ENCODE peak calls at places on chromosome 9, in ten cellular contexts. H, S, K, I, R, B, G, C, Y and V are unnamed samples.

GRCh38 chr9:137083418-137084004 is 3.3 kb upstream of the MAN1B1 start:
- DNase-seq in H (peak; percentile 99), S (peak; percentile 86), K (peak; percentile 96), I (peak; percentile 51), R (no peak), B (peak; percentile 93), G (peak; percentile 75), C (no peak), Y (no peak), V (no peak)

GRCh38 chr9:108643756-108644510 is 211.9 kb downstream of the ACTL7B start:
- DNase-seq in H (peak; percentile 46), S (no peak), K (no peak), I (no peak), R (no peak), B (no peak), G (no peak), C (no peak), Y (no peak), V (no peak)

GRCh38 chr9:129007766-129008468 is 20.2 kb downstream of the SH3GLB2 start:
- DNase-seq in H (peak; percentile 34), S (no peak), K (no peak), I (no peak), R (peak; percentile 74), B (no peak), G (no peak), C (no peak), Y (no peak), V (no peak)

GRCh38 chr9:4281676-4282075 is 18.2 kb downstream of the GLIS3 start:
- DNase-seq in H (no peak), S (no peak), K (no peak), I (no peak), R (no peak), B (no peak), G (no peak), C (no peak), Y (no peak), V (no peak)

GRCh38 chr9:34592895-34593601 is 3.5 kb upstream of the CNTFR start:
- DNase-seq in H (peak; percentile 53), S (no peak), K (no peak), I (no peak), R (peak; percentile 91), B (no peak), G (no peak), C (no peak), Y (no peak), V (no peak)

GRCh38 chr9:136977223-136978072 is at the start of gene PTGDS:
- DNase-seq in H (no peak), S (no peak), K (no peak), I (no peak), R (peak; percentile 84), B (peak; percentile 70), G (peak; percentile 58), C (no peak), Y (no peak), V (no peak)

GRCh38 chr9:90330215-90330614 is 312.4 kb downstream of the DIRAS2 start:
- DNase-seq in H (no peak), S (no peak), K (no peak), I (no peak), R (no peak), B (no peak), G (no peak), C (no peak), Y (no peak), V (no peak)

GRCh38 chr9:3040761-3041160 is 196.9 kb upstream of the PUM3 start:
- DNase-seq in H (no peak), S (no peak), K (no peak), I (no peak), R (no peak), B (no peak), G (no peak), C (no peak), Y (no peak), V (no peak)

GRCh38 chr9:108473209-108474112 is 382.3 kb downstream of the ACTL7B start:
- DNase-seq in H (peak; percentile 91), S (peak; percentile 89), K (peak; percentile 39), I (no peak), R (no peak), B (peak; percentile 90), G (no peak), C (no peak), Y (no peak), V (no peak)

GRCh38 chr9:132609184-132609583 is 26.8 kb downstream of the BARHL1 start:
- DNase-seq in H (no peak), S (no peak), K (no peak), I (no peak), R (no peak), B (no peak), G (no peak), C (no peak), Y (no peak), V (no peak)

GRCh38 chr9:107360098-107360497 is 77.0 kb downstream of the RAD23B start:
- DNase-seq in H (no peak), S (no peak), K (no peak), I (no peak), R (no peak), B (no peak), G (no peak), C (no peak), Y (no peak), V (no peak)

DNA sequence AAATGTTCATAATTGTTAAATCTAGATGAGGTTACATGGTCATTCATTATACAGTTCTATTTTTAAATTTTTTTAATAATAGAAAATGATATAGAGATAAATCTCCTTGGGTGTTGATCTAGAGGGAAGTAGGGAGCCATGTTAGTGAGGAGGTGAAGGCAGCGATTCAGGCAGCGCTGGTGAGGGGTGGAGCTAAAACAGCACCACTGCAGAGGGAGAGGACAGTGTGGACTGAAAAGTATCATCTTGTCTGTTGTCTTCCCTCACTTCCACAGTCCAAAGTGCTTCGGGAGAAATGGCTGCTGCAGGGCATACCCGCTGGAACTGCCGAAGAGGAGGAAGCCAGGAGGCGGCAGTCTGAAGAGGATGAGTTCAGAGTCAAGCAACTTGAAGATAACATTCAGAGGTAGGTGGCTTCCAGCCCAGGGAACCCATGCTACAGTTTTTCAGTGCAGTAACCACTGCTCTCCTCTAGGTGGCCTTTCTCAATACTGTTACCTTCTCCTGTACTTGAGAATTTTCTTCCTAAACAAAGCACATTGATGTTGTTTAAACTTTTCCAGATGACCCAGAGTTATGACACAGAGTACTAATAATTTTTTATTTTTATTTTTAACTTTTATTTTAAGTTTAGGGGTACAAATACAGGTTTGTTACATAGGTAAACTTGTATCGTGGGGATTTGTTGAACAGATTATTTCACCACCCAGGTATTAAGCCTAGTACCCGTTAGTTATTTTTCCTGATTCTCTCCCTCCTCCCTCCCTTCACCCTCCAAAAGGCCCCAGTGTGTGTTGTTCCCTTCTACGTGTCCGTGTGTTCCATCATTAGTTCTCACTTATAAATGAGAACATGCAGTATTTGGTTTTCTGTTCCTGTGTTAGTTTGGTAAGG is 100.5 kb downstream of the PALM2AKAP2 start:
- DNase-seq in H (peak; percentile 46), S (peak; percentile 68), K (peak; percentile 38), I (peak; percentile 17), R (no peak), B (peak; percentile 62), G (no peak), C (no peak), Y (peak; percentile 10), V (no peak)
- TF ChIP-seq CTCF in H (peak; percentile 80), S (peak; percentile 51), K (peak; percentile 88), I (no peak), R (peak; percentile 68), B (peak; percentile 83), G (peak; percentile 78), C (peak; percentile 32), Y (peak; percentile 74), V (peak; percentile 78)

GRCh38 chr9:131457746-131458145 is 45.0 kb upstream of the POMT1 start:
- DNase-seq in H (no peak), S (no peak), K (no peak), I (no peak), R (no peak), B (no peak), G (no peak), C (no peak), Y (no peak), V (no peak)

GRCh38 chr9:131459056-131459455 is 43.7 kb upstream of the POMT1 start:
- DNase-seq in H (no peak), S (no peak), K (no peak), I (no peak), R (no peak), B (no peak), G (no peak), C (no peak), Y (no peak), V (no peak)

GRCh38 chr9:131464354-131465000 is 38.2 kb upstream of the POMT1 start:
- DNase-seq in H (no peak), S (no peak), K (no peak), I (no peak), R (peak; percentile 47), B (peak; percentile 35), G (no peak), C (no peak), Y (no peak), V (no peak)

DNA sequence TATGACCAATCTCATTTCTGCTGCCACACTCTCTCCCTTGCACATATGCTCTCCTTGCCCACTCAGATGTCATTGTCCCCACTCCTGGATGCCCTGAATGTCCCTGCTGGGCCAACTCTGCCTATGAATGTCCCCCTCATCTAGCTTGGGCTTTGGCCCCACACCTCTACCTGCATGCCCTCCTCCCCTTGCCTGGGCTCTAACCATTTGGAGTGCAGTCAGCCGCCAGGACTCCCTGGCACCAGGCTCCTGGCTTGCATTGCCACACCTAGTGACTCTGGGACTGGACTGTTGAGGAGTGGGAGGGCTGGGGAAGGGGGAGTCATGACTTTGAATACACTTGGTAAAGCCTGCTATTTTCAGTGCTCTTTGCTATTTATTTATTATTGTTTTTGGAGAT is 41.6 kb upstream of the POMT1 start:
- DNase-seq in H (no peak), S (no peak), K (no peak), I (no peak), R (no peak), B (no peak), G (no peak), C (no peak), Y (no peak), V (no peak)
- TF ChIP-seq CTCF in H (no peak), S (no peak), K (no peak), I (no peak), R (no peak), B (no peak), G (no peak), C (no peak), Y (no peak), V (no peak)

GRCh38 chr9:127224178-127224882 is 40.2 kb upstream of the GARNL3 start:
- DNase-seq in H (peak; percentile 88), S (peak; percentile 91), K (peak; percentile 35), I (peak; percentile 94), R (peak; percentile 98), B (peak; percentile 80), G (peak; percentile 92), C (peak; percentile 90), Y (peak; percentile 81), V (peak; percentile 96)
- TF ChIP-seq CTCF in H (no peak), S (no peak), K (peak; percentile 52), I (no peak), R (no peak), B (peak; percentile 17), G (no peak), C (no peak), Y (no peak), V (peak; percentile 53)

DNA sequence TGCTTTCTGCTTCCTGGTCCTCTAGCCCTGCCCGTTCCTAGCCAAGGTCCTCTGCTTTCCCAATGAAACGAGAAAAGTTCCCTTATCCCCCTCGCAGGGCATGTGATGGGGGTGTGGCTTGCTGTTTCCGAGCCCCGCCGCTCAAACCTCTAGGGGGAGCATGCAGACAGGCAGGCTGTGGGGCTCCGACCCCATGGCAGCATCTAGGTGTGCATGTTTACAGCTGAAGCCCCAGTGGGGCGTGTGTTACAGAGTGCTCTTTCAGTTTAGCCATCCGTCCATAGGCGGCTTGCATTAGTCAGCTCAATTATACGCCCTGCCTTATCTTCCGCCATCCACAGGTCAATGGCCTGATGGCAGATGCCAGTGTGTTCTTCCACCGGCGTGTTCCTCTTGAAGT is 48.3 kb upstream of the SPATA31E1 start:
- DNase-seq in H (no peak), S (peak; percentile 10), K (no peak), I (no peak), R (no peak), B (no peak), G (no peak), C (no peak), Y (no peak), V (no peak)
- TF ChIP-seq CTCF in H (peak; percentile 9), S (no peak), K (peak; percentile 36), I (no peak), R (no peak), B (no peak), G (no peak), C (no peak), Y (no peak), V (no peak)